ENCODE peak calls at places on chromosomes 11 and 22, in six cellular contexts. C is activated naive CD8-positive, alpha-beta T cell treated with anti-CD3 and anti-CD28 coated beads, Interleukin-2, amount 50 U/mL, for 24 hours; U is kidney epithelial cell; R is heart left ventricle; M is anterior cingulate cortex; W is HEK293T. J is an unnamed sample.

GRCh38 chr11:112834277-112834755 is 126.9 kb upstream of the NCAM1 start:
- DNase-seq in W (no peak), M (peak; percentile 64), C (no peak), R (peak; percentile 70), U (no peak), J (no peak)

GRCh38 chr11:122159173-122159701 is 43.2 kb upstream of the BLID start:
- DNase-seq in U (no peak), M (no peak), C (no peak), W (no peak), R (no peak), J (no peak)

GRCh38 chr11:15176646-15177163 is 62.0 kb downstream of the INSC start:
- DNase-seq in M (no peak), R (no peak), C (no peak), U (no peak), W (no peak), J (no peak)

GRCh38 chr11:68457898-68458249 is 2.7 kb upstream of the PPP6R3 start:
- DNase-seq in W (no peak), U (no peak), M (no peak), R (no peak), C (no peak), J (no peak)

GRCh38 chr22:30202531-30203006 is 44.0 kb downstream of the LIF start:
- DNase-seq in R (no peak), C (no peak), W (no peak), U (no peak), M (no peak), J (no peak)

GRCh38 chr11:11383995-11384394 is 30.9 kb upstream of the CSNK2A3 start:
- DNase-seq in W (no peak), R (no peak), M (no peak), C (no peak), U (no peak), J (no peak)

GRCh38 chr11:19946681-19947080 is 213.6 kb downstream of the DBX1 start:
- DNase-seq in W (no peak), R (no peak), U (no peak), C (no peak), M (no peak), J (no peak)

GRCh38 chr22:26585104-26585790 is 4.7 kb downstream of the TPST2 start:
- DNase-seq in M (no peak), C (no peak), R (peak; percentile 51), U (peak; percentile 35), W (no peak), J (no peak)

GRCh38 chr22:27919943-27920755 is 1.1 kb upstream of the PITPNB start:
- DNase-seq in W (peak; percentile 58), C (no peak), R (peak; percentile 42), U (no peak), M (no peak), J (peak; percentile 6)

GRCh38 chr22:19430890-19431541 is 517 bp downstream of the HIRA start:
- DNase-seq in C (peak; percentile 43), W (peak; percentile 45), M (no peak), U (no peak), R (peak; percentile 41), J (no peak)

GRCh38 chr11:74679513-74679865 is 51.7 kb downstream of the CHRDL2 start:
- DNase-seq in U (no peak), C (no peak), M (no peak), R (peak; percentile 12), W (no peak), J (no peak)